ENCODE peak calls at places on chromosomes 13 and 19, in seven cellular contexts. M is mesothelial cell of epicardium, S is Karpas-422, N is iPS-NIHi11, V is iris pigment epithelial cell, Y is caudate nucleus, O is NCI-H446 treated with DMSO at 0.1 percent for 48 hours. W is an unnamed sample.

GRCh38 chr19:47713046-47714021 is at the start of gene EHD2:
- DNase-seq in S (peak; percentile 64), M (peak; percentile 41), N (peak; percentile 87), O (peak; percentile 46), Y (no peak), V (peak; percentile 70), W (peak; percentile 24)

GRCh38 chr19:46186717-46187101 is 38.7 kb downstream of the IGFL2 start:
- DNase-seq in V (no peak), S (no peak), O (no peak), Y (no peak), N (no peak), M (no peak), W (no peak)

GRCh38 chr13:45194081-45194939 is 6.5 kb downstream of the KCTD4 start:
- DNase-seq in V (peak; percentile 69), M (no peak), S (no peak), O (no peak), N (no peak), Y (peak; percentile 23), W (no peak)

GRCh38 chr19:5955638-5955935 is 22.4 kb downstream of the RANBP3 start:
- DNase-seq in M (no peak), Y (no peak), N (no peak), S (no peak), O (no peak), V (no peak), W (no peak)

GRCh38 chr19:42074513-42075363 is 1.2 kb upstream of the ZNF574 start:
- DNase-seq in Y (no peak), M (no peak), V (peak; percentile 13), O (no peak), S (peak; percentile 69), N (no peak), W (no peak)

GRCh38 chr19:593055-593454 is 3.4 kb downstream of the HCN2 start:
- DNase-seq in Y (no peak), O (no peak), N (no peak), M (no peak), V (no peak), S (no peak), W (no peak)

GRCh38 chr19:4338441-4339350 is at the start of gene STAP2:
- DNase-seq in M (no peak), N (no peak), S (no peak), V (peak; percentile 17), O (no peak), Y (no peak), W (no peak)

GRCh38 chr13:107375701-107376350 is 807.9 kb upstream of the ARGLU1 start:
- DNase-seq in Y (no peak), O (peak; percentile 26), V (no peak), N (no peak), S (no peak), M (no peak), W (no peak)

GRCh38 chr19:30733826-30734550 is 361.8 kb downstream of the ZNF536 start:
- DNase-seq in O (no peak), V (no peak), N (no peak), Y (no peak), M (no peak), S (no peak), W (no peak)

GRCh38 chr19:28465317-28466086 is 747.4 kb downstream of the UQCRFS1 start:
- DNase-seq in M (no peak), O (no peak), Y (no peak), S (no peak), N (no peak), V (no peak), W (no peak)

GRCh38 chr19:10780368-10780767 is 55.6 kb downstream of the TMED1 start:
- DNase-seq in N (no peak), M (no peak), S (no peak), O (no peak), Y (no peak), V (peak; percentile 95), W (no peak)

GRCh38 chr13:113862191-113862765 is 1.6 kb downstream of the GAS6 start:
- DNase-seq in Y (no peak), N (no peak), V (no peak), S (no peak), M (no peak), O (no peak), W (no peak)

GRCh38 chr13:99294198-99294597 is 13.0 kb downstream of the GPR183 start:
- DNase-seq in Y (no peak), O (no peak), M (no peak), S (no peak), N (no peak), V (no peak), W (no peak)

GRCh38 chr13:35479691-35480090 is 3.2 kb upstream of the MAB21L1 start:
- DNase-seq in O (no peak), V (no peak), Y (no peak), M (no peak), N (no peak), S (no peak), W (no peak)

GRCh38 chr19:44658069-44658727 is 13.1 kb upstream of the CEACAM19 start:
- DNase-seq in O (no peak), M (no peak), N (no peak), S (peak; percentile 47), V (no peak), Y (no peak), W (no peak)

GRCh38 chr19:42375415-42376176 is 14.5 kb downstream of the CNFN start:
- DNase-seq in N (no peak), Y (no peak), M (no peak), S (no peak), V (no peak), O (no peak), W (no peak)

GRCh38 chr13:89255844-89256406 is 1584.8 kb downstream of the SLITRK5 start:
- DNase-seq in N (no peak), V (no peak), Y (no peak), S (no peak), O (no peak), M (no peak), W (no peak)

GRCh38 chr13:36696410-36696809 is 22.6 kb downstream of the SERTM1 start:
- DNase-seq in V (no peak), O (no peak), N (no peak), M (no peak), S (no peak), Y (no peak), W (no peak)

GRCh38 chr13:111854403-111854802 is 212.5 kb upstream of the SOX1 start:
- DNase-seq in M (no peak), O (no peak), N (no peak), V (no peak), S (no peak), Y (no peak), W (no peak)

GRCh38 chr19:16894080-16894479 is 5.3 kb downstream of the F2RL3 start:
- DNase-seq in O (no peak), S (no peak), M (no peak), N (no peak), V (no peak), Y (no peak), W (no peak)

GRCh38 chr19:50536662-50537305 is 23.1 kb upstream of the ASPDH start:
- DNase-seq in O (no peak), M (no peak), V (no peak), S (peak; percentile 65), Y (no peak), N (no peak), W (no peak)

GRCh38 chr13:99657848-99658265 is 156.6 kb downstream of the TM9SF2 start:
- DNase-seq in V (peak; percentile 29), S (no peak), Y (peak; percentile 33), N (no peak), M (no peak), O (no peak), W (no peak)

GRCh38 chr13:64937302-64937701 is 2292.8 kb downstream of the PCDH9 start:
- DNase-seq in V (no peak), O (no peak), N (no peak), Y (no peak), S (no peak), M (no peak), W (no peak)

GRCh38 chr13:73428706-73429105 is 369.9 kb downstream of the KLF5 start:
- DNase-seq in S (no peak), V (no peak), N (no peak), M (no peak), Y (no peak), O (no peak), W (no peak)

GRCh38 chr19:800360-801029 is 3.2 kb downstream of the PTBP1 start:
- DNase-seq in N (no peak), V (peak; percentile 67), O (no peak), S (no peak), Y (no peak), M (no peak), W (no peak)

GRCh38 chr19:15815306-15815705 is at the start of gene OR10H1:
- DNase-seq in M (no peak), N (no peak), Y (no peak), O (no peak), S (no peak), V (no peak), W (no peak)

GRCh38 chr19:10701955-10702307 is 692 bp downstream of the QTRT1 start:
- DNase-seq in S (peak; percentile 82), V (no peak), Y (no peak), O (no peak), N (peak; percentile 69), M (no peak), W (no peak)

GRCh38 chr13:79637086-79637763 is 156.3 kb downstream of the NDFIP2 start:
- DNase-seq in V (peak; percentile 12), N (no peak), S (no peak), M (no peak), O (no peak), Y (no peak), W (peak; percentile 84)

W was measured in DMS 273 treated with DMSO at 0.1 percent for 48 hours.